ENCODE peak calls at places on chromosomes 6 and 20, in four cellular contexts. R, K, B and S are unnamed samples.

GRCh38 chr6:148358196-148358785 is 15.7 kb downstream of the SASH1 start:
- DNase-seq in K (no peak), B (peak), R (no peak), S (peak)

GRCh38 chr6:168686831-168687730 is 246.1 kb downstream of the SMOC2 start:
- DNase-seq in B (peak), K (no peak), R (no peak), S (no peak)

GRCh38 chr6:134347141-134347540 is 29.2 kb upstream of the SGK1 start:
- DNase-seq in B (no peak), K (no peak), R (no peak), S (no peak)

GRCh38 chr6:15907914-15908518 is 220.9 kb upstream of the MYLIP start:
- DNase-seq in R (no peak), K (no peak), B (no peak), S (no peak)

GRCh38 chr6:2376429-2377355 is 131.3 kb upstream of the GMDS start:
- DNase-seq in K (no peak), B (no peak), R (peak), S (no peak)

GRCh38 chr6:45377041-45377554 is 636 bp downstream of the SUPT3H start:
- DNase-seq in R (no peak), B (no peak), K (no peak), S (no peak)

GRCh38 chr6:14429396-14429795 is 311.8 kb downstream of the CD83 start:
- DNase-seq in K (no peak), R (no peak), B (no peak), S (no peak)

GRCh38 chr6:169420912-169421543 is 167.4 kb upstream of the THBS2 start:
- DNase-seq in R (no peak), K (no peak), B (peak), S (no peak)

GRCh38 chr6:107611060-107611824 is 121.3 kb downstream of the SOBP start:
- DNase-seq in B (no peak), R (no peak), K (peak), S (no peak)

GRCh38 chr20:32477594-32478512 is 107.3 kb downstream of the NOL4L start:
- DNase-seq in R (no peak), B (peak), K (no peak), S (peak)

GRCh38 chr6:16950311-16950710 is 151.5 kb upstream of the STMND1 start:
- DNase-seq in K (no peak), B (no peak), R (no peak), S (no peak)

GRCh38 chr6:7841781-7842468 is 68.7 kb downstream of the TXNDC5 start:
- DNase-seq in K (no peak), R (no peak), B (no peak), S (no peak)

GRCh38 chr6:142570221-142570671 is 268.4 kb downstream of the ADGRG6 start:
- DNase-seq in B (no peak), R (no peak), K (no peak), S (no peak)

GRCh38 chr6:132084811-132085509 is 133.8 kb upstream of the CCN2 start:
- DNase-seq in B (no peak), K (no peak), R (no peak), S (no peak)

GRCh38 chr20:51277961-51278360 is 255.1 kb upstream of the KCNG1 start:
- DNase-seq in R (no peak), K (no peak), B (no peak), S (no peak)

GRCh38 chr6:101296184-101296583 is 97.3 kb upstream of the GRIK2 start:
- DNase-seq in R (no peak), K (no peak), B (no peak), S (no peak)

GRCh38 chr20:13302647-13303425 is 81.8 kb downstream of the ISM1 start:
- DNase-seq in R (peak), B (no peak), K (no peak), S (no peak)

GRCh38 chr6:166266336-166266735 is 41.9 kb downstream of the PRR18 start:
- DNase-seq in B (no peak), K (no peak), R (no peak), S (no peak)

GRCh38 chr6:138785980-138786379 is 9.9 kb upstream of the ECT2L start:
- DNase-seq in B (no peak), R (no peak), K (no peak), S (no peak)

GRCh38 chr6:140105857-140106256 is 731.4 kb upstream of the CITED2 start:
- DNase-seq in R (peak), B (no peak), K (peak), S (no peak)

GRCh38 chr6:139109558-139109957 is 25.3 kb upstream of the HECA start:
- DNase-seq in K (peak), B (no peak), R (no peak), S (peak)

GRCh38 chr20:17612287-17612974 is 42.6 kb downstream of the DSTN start:
- DNase-seq in K (no peak), B (peak), R (no peak), S (peak)

GRCh38 chr6:53465732-53466131 is 79.2 kb downstream of the GCLC start:
- DNase-seq in K (no peak), B (peak), R (no peak), S (no peak)

GRCh38 chr6:32393660-32394420 is 13.1 kb downstream of the BTNL2 start:
- DNase-seq in K (no peak), B (peak), R (no peak), S (peak)

GRCh38 chr6:11196511-11197174 is 35.8 kb downstream of the NEDD9 start:
- DNase-seq in B (no peak), R (no peak), K (peak), S (no peak)

GRCh38 chr20:57688864-57689263 is 21.0 kb downstream of the PMEPA1 start:
- DNase-seq in R (no peak), B (no peak), K (no peak), S (peak)

GRCh38 chr20:22830138-22830537 is 205.0 kb upstream of the SSTR4 start:
- DNase-seq in K (no peak), B (no peak), R (no peak), S (no peak)

GRCh38 chr20:38272961-38273360 is 12.4 kb upstream of the KIAA1755 start:
- DNase-seq in R (no peak), B (peak), K (no peak), S (no peak)
- H3K4me3 ChIP-seq in R (no peak), B (no peak), K (no peak), S (no peak)

DNA sequence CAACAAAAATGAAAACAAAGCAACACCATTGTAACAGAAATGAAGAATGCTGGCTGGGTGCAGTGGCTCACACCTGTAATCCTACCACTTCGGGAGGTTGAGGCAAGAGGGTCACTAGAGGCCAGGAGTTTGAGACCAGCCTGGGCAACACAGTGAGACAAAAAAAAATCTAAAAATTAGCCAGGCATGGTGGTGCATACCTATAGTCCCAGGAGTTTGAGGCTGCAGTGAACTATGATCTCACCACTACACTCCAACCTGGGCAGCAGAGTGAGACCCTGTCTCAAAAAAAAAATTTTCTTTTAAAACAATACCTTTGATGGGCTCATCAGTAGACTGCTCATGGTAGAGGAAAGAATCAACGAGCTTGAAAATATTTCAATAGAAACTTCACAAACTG is 18.5 kb downstream of the NINL start:
- DNase-seq in R (no peak), K (no peak), B (no peak), S (no peak)
- H3K4me3 ChIP-seq in R (no peak), K (no peak), B (no peak), S (no peak)

GRCh38 chr20:45836841-45837240 is 3.2 kb downstream of the SNX21 start:
- DNase-seq in B (no peak), K (no peak), R (no peak), S (no peak)

GRCh38 chr20:45833883-45834796 is 541 bp downstream of the SNX21 start:
- DNase-seq in B (peak), K (no peak), R (peak), S (peak)

GRCh38 chr20:45835230-45836224 is 1.9 kb downstream of the SNX21 start:
- DNase-seq in R (no peak), K (no peak), B (peak), S (peak)

GRCh38 chr20:45833030-45833882 is at the start of gene SNX21:
- DNase-seq in K (no peak), B (peak), R (peak), S (peak)

DNA sequence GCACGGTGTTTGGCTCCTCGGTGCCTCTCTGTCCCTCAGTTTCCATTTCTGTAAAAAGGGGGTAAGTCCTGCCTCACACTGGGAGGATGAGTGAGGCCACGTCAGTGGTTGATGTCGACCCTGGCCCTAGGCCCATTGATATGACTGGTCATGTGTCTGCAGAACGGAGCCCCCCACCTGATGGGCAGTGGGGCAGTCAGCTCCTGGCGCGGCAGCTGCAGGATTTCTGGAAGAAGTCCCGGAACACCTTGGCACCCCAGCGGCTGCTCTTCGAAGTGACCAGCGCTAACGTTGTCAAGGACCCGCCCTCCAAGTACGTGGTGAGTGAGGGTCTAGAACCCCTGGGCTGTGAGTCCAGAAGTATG is 1.2 kb downstream of the SNX21 start:
- DNase-seq in K (no peak), R (no peak), B (no peak), S (peak)
- H3K4me3 ChIP-seq in K (no peak), R (peak), B (peak), S (peak)

DNA sequence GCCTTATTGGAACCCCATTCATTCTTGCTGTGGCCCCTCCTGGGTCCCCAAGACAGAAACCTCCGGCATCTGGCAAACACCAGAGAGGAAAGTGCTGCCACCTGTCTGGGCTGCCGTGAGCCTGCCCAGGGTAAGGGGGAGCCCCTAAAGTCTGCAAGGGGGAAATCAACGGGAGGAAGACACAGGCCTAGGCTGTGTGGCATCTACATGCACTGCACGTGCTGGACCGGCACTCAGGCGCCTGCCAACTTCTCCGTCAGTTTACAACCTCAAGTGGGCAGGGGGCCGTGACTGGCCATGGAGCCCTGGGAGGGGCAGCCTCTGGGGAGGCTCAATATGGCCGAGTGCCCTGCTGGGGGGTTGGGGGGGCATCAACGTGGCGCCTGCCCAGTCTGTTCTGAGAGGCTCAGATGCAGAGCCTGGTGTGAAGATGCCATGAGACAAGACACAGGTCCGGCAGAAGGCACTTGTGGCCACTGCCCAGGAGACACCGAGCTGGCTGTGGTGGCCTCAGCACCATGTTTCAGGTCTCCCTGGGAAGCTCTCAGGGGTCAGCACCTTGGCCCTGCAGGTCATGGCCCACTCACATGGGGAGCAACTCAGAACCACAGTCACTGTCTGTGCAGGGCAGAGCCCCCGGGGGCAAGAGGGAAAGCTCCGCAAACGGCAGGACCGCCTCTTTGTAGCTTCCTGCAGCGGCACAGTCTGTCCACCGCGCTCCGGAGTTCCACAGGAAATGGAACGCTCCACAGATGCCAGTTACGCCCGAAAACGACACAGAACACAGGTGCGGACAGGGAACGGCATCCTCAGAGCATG is 8.4 kb downstream of the UCKL1 start:
- DNase-seq in K (no peak), B (peak), R (no peak), S (peak)
- H3K4me3 ChIP-seq in K (no peak), B (peak), R (no peak), S (no peak)

DNA sequence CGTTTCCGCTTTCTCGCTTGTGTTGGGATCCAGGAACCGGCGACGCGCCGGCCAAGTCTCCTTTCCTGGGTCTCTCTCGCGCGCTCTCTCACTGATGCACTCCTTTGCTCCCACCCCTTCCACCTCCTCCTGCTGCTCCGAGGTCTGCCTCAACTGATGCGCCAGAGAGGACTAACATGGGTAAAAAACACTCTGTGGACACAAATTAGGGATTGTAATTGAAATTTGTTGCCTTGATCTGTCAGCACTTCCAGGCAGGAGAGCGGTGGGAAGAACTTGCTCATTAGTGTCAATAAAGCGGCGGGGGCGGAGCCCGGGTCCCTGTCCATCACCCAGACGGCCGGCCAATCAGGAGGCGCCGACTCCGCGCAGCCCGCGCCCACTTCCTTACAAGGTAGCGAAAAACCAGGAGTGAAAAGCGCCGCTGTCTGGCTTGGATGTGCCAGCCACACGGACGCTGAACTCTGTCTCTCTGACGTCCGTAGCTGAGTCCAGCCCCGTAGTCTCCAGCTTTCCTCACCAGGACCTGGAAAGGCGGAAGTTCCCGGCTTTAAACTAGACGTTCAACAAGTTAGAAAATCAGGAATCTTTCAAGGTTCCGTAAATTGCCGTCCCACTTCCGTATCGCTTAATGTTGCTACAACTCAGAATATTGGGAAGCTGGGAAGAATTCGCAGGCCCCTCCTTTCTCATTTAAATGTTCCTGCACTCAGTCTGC is at the start of gene TBX18:
- DNase-seq in K (peak), R (peak), B (peak), S (peak)
- H3K4me3 ChIP-seq in K (peak), R (peak), B (peak), S (peak)